ENCODE peak calls at places on chromosomes 13 and 19, in ten cellular contexts. One of them, this sample, is unnamed.

GRCh38 chr13:45167611-45168554 is 33.0 kb downstream of the KCTD4 start:
- DNase-seq in fibroblast of lung: no peak
- DNase-seq in lower lobe of right lung: peak
- DNase-seq in colonic mucosa: peak
- DNase-seq in CD4-positive, alpha-beta T cell: no peak
- DNase-seq in mammary epithelial cell: peak
- DNase-seq in dorsolateral prefrontal cortex: no peak
- DNase-seq in psoas muscle: no peak
- DNase-seq in tibial artery: no peak
- DNase-seq in HL-60: no peak
- DNase-seq in this sample: peak

GRCh38 chr19:45878043-45878794 is 7.7 kb downstream of the IRF2BP1 start:
- DNase-seq in fibroblast of lung: no peak
- DNase-seq in dorsolateral prefrontal cortex: no peak
- DNase-seq in mammary epithelial cell: no peak
- DNase-seq in tibial artery: no peak
- DNase-seq in CD4-positive, alpha-beta T cell: no peak
- DNase-seq in psoas muscle: no peak
- DNase-seq in HL-60: no peak
- DNase-seq in colonic mucosa: peak
- DNase-seq in lower lobe of right lung: no peak
- DNase-seq in this sample: no peak

GRCh38 chr19:49866933-49867782 is at the start of gene PNKP:
- DNase-seq in CD4-positive, alpha-beta T cell: peak
- DNase-seq in HL-60: peak
- DNase-seq in dorsolateral prefrontal cortex: peak
- DNase-seq in tibial artery: peak
- DNase-seq in fibroblast of lung: peak
- DNase-seq in psoas muscle: peak
- DNase-seq in lower lobe of right lung: peak
- DNase-seq in mammary epithelial cell: peak
- DNase-seq in colonic mucosa: peak
- DNase-seq in this sample: peak

GRCh38 chr19:29946645-29947044 is 4.6 kb downstream of the URI1 start:
- DNase-seq in psoas muscle: no peak
- DNase-seq in dorsolateral prefrontal cortex: no peak
- DNase-seq in CD4-positive, alpha-beta T cell: no peak
- DNase-seq in fibroblast of lung: no peak
- DNase-seq in colonic mucosa: no peak
- DNase-seq in HL-60: no peak
- DNase-seq in mammary epithelial cell: no peak
- DNase-seq in tibial artery: no peak
- DNase-seq in lower lobe of right lung: no peak
- DNase-seq in this sample: no peak

GRCh38 chr13:95075506-95075905 is 225.7 kb downstream of the ABCC4 start:
- DNase-seq in tibial artery: no peak
- DNase-seq in fibroblast of lung: no peak
- DNase-seq in colonic mucosa: no peak
- DNase-seq in dorsolateral prefrontal cortex: no peak
- DNase-seq in HL-60: no peak
- DNase-seq in mammary epithelial cell: no peak
- DNase-seq in psoas muscle: no peak
- DNase-seq in lower lobe of right lung: no peak
- DNase-seq in CD4-positive, alpha-beta T cell: no peak
- DNase-seq in this sample: no peak

GRCh38 chr13:60583196-60583908 is 186.3 kb downstream of the TDRD3 start:
- DNase-seq in mammary epithelial cell: no peak
- DNase-seq in CD4-positive, alpha-beta T cell: no peak
- DNase-seq in colonic mucosa: peak
- DNase-seq in psoas muscle: no peak
- DNase-seq in fibroblast of lung: peak
- DNase-seq in dorsolateral prefrontal cortex: no peak
- DNase-seq in lower lobe of right lung: no peak
- DNase-seq in tibial artery: no peak
- DNase-seq in HL-60: peak
- DNase-seq in this sample: no peak

GRCh38 chr19:17049711-17050280 is 23.2 kb upstream of the CPAMD8 start:
- DNase-seq in mammary epithelial cell: peak
- DNase-seq in colonic mucosa: peak
- DNase-seq in tibial artery: no peak
- DNase-seq in HL-60: no peak
- DNase-seq in fibroblast of lung: peak
- DNase-seq in lower lobe of right lung: no peak
- DNase-seq in dorsolateral prefrontal cortex: no peak
- DNase-seq in CD4-positive, alpha-beta T cell: no peak
- DNase-seq in psoas muscle: no peak
- DNase-seq in this sample: peak

GRCh38 chr13:113846639-113847318 is 17.1 kb downstream of the GAS6 start:
- DNase-seq in dorsolateral prefrontal cortex: no peak
- DNase-seq in HL-60: no peak
- DNase-seq in fibroblast of lung: no peak
- DNase-seq in CD4-positive, alpha-beta T cell: no peak
- DNase-seq in mammary epithelial cell: no peak
- DNase-seq in tibial artery: peak
- DNase-seq in colonic mucosa: no peak
- DNase-seq in psoas muscle: peak
- DNase-seq in lower lobe of right lung: no peak
- DNase-seq in this sample: no peak

DNA sequence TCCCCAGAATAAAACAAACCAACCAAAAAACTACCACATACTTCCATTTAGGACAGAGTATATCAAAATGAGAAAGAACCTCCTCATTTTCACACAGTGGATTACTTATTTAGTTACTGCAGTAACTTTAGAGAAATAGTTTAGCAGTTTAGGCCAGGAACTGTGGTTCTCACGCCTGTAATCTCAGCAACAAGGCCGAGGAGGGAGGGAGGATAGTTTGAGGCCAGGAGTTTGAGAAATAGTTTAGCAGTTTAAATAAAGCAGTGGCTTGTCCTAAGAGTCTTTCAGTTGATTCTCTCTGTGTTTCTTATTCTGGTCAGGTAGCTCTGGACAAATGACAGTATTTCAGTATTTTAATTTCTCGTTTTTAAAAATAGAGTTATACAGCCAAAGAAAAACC is 9.4 kb downstream of the HMGB1 start:
- DNase-seq in psoas muscle: no peak
- DNase-seq in fibroblast of lung: no peak
- DNase-seq in lower lobe of right lung: no peak
- DNase-seq in colonic mucosa: no peak
- DNase-seq in HL-60: no peak
- DNase-seq in dorsolateral prefrontal cortex: no peak
- DNase-seq in CD4-positive, alpha-beta T cell: no peak
- DNase-seq in mammary epithelial cell: no peak
- DNase-seq in tibial artery: no peak
- DNase-seq in this sample: no peak
- H3K27ac ChIP-seq in psoas muscle: no peak
- H3K27ac ChIP-seq in fibroblast of lung: no peak
- H3K27ac ChIP-seq in lower lobe of right lung: no peak
- H3K27ac ChIP-seq in colonic mucosa: no peak
- H3K27ac ChIP-seq in HL-60: no peak
- H3K27ac ChIP-seq in dorsolateral prefrontal cortex: no peak
- H3K27ac ChIP-seq in CD4-positive, alpha-beta T cell: no peak
- H3K27ac ChIP-seq in mammary epithelial cell: no peak
- H3K27ac ChIP-seq in tibial artery: peak
- H3K27ac ChIP-seq in this sample: no peak

GRCh38 chr13:102145750-102146149 is 256.1 kb downstream of the FGF14 start:
- DNase-seq in CD4-positive, alpha-beta T cell: no peak
- DNase-seq in psoas muscle: no peak
- DNase-seq in lower lobe of right lung: no peak
- DNase-seq in colonic mucosa: no peak
- DNase-seq in mammary epithelial cell: no peak
- DNase-seq in dorsolateral prefrontal cortex: no peak
- DNase-seq in HL-60: no peak
- DNase-seq in tibial artery: no peak
- DNase-seq in fibroblast of lung: no peak
- DNase-seq in this sample: no peak

GRCh38 chr13:102139626-102140025 is 262.2 kb downstream of the FGF14 start:
- DNase-seq in dorsolateral prefrontal cortex: peak
- DNase-seq in mammary epithelial cell: no peak
- DNase-seq in CD4-positive, alpha-beta T cell: no peak
- DNase-seq in HL-60: no peak
- DNase-seq in fibroblast of lung: no peak
- DNase-seq in colonic mucosa: no peak
- DNase-seq in psoas muscle: no peak
- DNase-seq in tibial artery: no peak
- DNase-seq in lower lobe of right lung: no peak
- DNase-seq in this sample: no peak

GRCh38 chr13:102138635-102139225 is 263.1 kb downstream of the FGF14 start:
- DNase-seq in psoas muscle: no peak
- DNase-seq in tibial artery: no peak
- DNase-seq in mammary epithelial cell: no peak
- DNase-seq in fibroblast of lung: peak
- DNase-seq in HL-60: no peak
- DNase-seq in lower lobe of right lung: no peak
- DNase-seq in dorsolateral prefrontal cortex: no peak
- DNase-seq in colonic mucosa: no peak
- DNase-seq in CD4-positive, alpha-beta T cell: no peak
- DNase-seq in this sample: no peak

GRCh38 chr13:102142473-102142826 is 259.4 kb downstream of the FGF14 start:
- DNase-seq in HL-60: no peak
- DNase-seq in mammary epithelial cell: no peak
- DNase-seq in tibial artery: no peak
- DNase-seq in fibroblast of lung: no peak
- DNase-seq in lower lobe of right lung: no peak
- DNase-seq in CD4-positive, alpha-beta T cell: no peak
- DNase-seq in colonic mucosa: no peak
- DNase-seq in dorsolateral prefrontal cortex: no peak
- DNase-seq in psoas muscle: no peak
- DNase-seq in this sample: no peak

GRCh38 chr13:102141625-102142472 is 260.0 kb downstream of the FGF14 start:
- DNase-seq in fibroblast of lung: peak
- DNase-seq in colonic mucosa: no peak
- DNase-seq in dorsolateral prefrontal cortex: no peak
- DNase-seq in psoas muscle: no peak
- DNase-seq in CD4-positive, alpha-beta T cell: no peak
- DNase-seq in HL-60: no peak
- DNase-seq in mammary epithelial cell: no peak
- DNase-seq in lower lobe of right lung: no peak
- DNase-seq in tibial artery: no peak
- DNase-seq in this sample: peak
- TF ChIP-seq CTCF in fibroblast of lung: peak
- TF ChIP-seq CTCF in colonic mucosa: peak
- TF ChIP-seq CTCF in dorsolateral prefrontal cortex: peak
- TF ChIP-seq CTCF in psoas muscle: peak
- TF ChIP-seq CTCF in CD4-positive, alpha-beta T cell: peak
- TF ChIP-seq CTCF in HL-60: peak
- TF ChIP-seq CTCF in mammary epithelial cell: peak
- TF ChIP-seq CTCF in lower lobe of right lung: peak
- TF ChIP-seq CTCF in tibial artery: peak
- TF ChIP-seq CTCF in this sample: peak

DNA sequence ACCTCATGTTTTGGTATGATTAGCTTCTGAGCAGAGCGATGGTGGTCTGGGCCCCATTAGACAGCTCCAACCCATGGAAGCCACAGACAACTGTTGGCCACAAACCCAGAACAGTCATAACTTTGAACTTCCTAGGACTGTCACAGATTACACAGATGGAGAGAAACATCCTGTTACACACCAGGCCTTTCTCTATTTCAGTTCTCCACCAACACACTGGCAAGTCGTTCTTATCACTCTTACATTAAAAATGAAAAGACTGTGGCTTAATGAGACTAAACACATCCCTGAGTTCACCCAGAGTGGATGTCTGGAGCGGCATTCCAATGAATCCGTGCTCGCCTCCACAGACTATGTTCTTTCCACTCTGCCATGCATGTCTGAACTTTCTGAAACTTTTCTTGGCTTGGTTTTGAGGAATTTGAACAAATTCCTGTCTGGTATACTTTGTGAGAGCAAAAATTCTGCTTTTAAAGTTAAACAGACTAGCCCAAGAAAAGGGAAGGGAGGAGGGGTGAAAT is 109.1 kb downstream of the NALCN start:
- DNase-seq in colonic mucosa: no peak
- DNase-seq in fibroblast of lung: peak
- DNase-seq in mammary epithelial cell: no peak
- DNase-seq in psoas muscle: no peak
- DNase-seq in CD4-positive, alpha-beta T cell: no peak
- DNase-seq in tibial artery: no peak
- DNase-seq in HL-60: no peak
- DNase-seq in lower lobe of right lung: no peak
- DNase-seq in dorsolateral prefrontal cortex: no peak
- DNase-seq in this sample: no peak
- H3K27ac ChIP-seq in colonic mucosa: no peak
- H3K27ac ChIP-seq in fibroblast of lung: no peak
- H3K27ac ChIP-seq in mammary epithelial cell: no peak
- H3K27ac ChIP-seq in psoas muscle: no peak
- H3K27ac ChIP-seq in CD4-positive, alpha-beta T cell: no peak
- H3K27ac ChIP-seq in tibial artery: peak
- H3K27ac ChIP-seq in HL-60: no peak
- H3K27ac ChIP-seq in lower lobe of right lung: no peak
- H3K27ac ChIP-seq in dorsolateral prefrontal cortex: no peak
- H3K27ac ChIP-seq in this sample: no peak

DNA sequence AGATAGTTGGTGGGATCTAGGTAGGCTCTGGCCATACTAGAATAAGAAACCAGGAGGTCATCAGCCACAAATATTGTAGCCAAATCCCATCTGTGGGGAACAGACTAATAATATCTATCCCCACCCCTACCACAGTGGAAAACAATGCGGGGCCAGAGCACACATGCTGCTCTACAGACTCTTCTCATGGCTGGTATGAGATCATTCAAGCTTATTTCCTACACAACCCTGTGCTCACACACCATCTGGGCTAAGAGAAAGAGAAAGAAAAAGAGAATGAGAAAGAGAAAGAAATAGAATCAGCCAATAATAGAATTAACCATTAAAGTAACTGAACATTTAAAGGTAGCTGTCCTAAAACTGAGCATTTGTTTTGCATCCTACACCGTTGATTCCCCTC is 1268.4 kb upstream of the SPRY2 start:
- DNase-seq in psoas muscle: no peak
- DNase-seq in fibroblast of lung: no peak
- DNase-seq in colonic mucosa: no peak
- DNase-seq in mammary epithelial cell: no peak
- DNase-seq in lower lobe of right lung: no peak
- DNase-seq in tibial artery: no peak
- DNase-seq in HL-60: no peak
- DNase-seq in CD4-positive, alpha-beta T cell: no peak
- DNase-seq in dorsolateral prefrontal cortex: no peak
- DNase-seq in this sample: no peak
- TF ChIP-seq CTCF in psoas muscle: no peak
- TF ChIP-seq CTCF in fibroblast of lung: no peak
- TF ChIP-seq CTCF in colonic mucosa: no peak
- TF ChIP-seq CTCF in mammary epithelial cell: no peak
- TF ChIP-seq CTCF in lower lobe of right lung: no peak
- TF ChIP-seq CTCF in tibial artery: no peak
- TF ChIP-seq CTCF in HL-60: no peak
- TF ChIP-seq CTCF in CD4-positive, alpha-beta T cell: no peak
- TF ChIP-seq CTCF in dorsolateral prefrontal cortex: no peak
- TF ChIP-seq CTCF in this sample: no peak

DNA sequence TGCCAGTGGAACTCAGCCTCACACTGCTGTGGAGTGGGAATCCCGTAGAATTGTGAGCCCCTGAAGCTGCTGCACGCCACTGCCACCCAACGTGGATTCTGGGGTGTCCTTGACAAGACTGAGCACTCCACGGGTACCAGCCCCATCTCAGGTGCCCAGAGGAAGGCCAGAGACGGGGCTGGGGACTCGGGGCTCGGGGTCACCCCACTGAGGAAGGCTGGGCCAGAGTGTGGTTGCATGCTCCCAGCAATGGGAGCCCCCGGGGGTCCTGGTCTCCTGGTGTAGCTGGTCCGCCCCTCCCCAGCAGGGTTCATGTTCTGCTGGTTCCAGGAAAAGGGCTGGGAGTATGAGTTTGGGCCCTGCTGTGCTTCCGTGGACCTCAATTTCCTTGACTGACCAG is 15.2 kb downstream of the DAPK3 start:
- DNase-seq in mammary epithelial cell: no peak
- DNase-seq in colonic mucosa: no peak
- DNase-seq in psoas muscle: no peak
- DNase-seq in fibroblast of lung: no peak
- DNase-seq in tibial artery: no peak
- DNase-seq in CD4-positive, alpha-beta T cell: no peak
- DNase-seq in HL-60: no peak
- DNase-seq in lower lobe of right lung: no peak
- DNase-seq in dorsolateral prefrontal cortex: no peak
- DNase-seq in this sample: no peak
- H3K27ac ChIP-seq in mammary epithelial cell: no peak
- H3K27ac ChIP-seq in colonic mucosa: no peak
- H3K27ac ChIP-seq in psoas muscle: peak
- H3K27ac ChIP-seq in fibroblast of lung: no peak
- H3K27ac ChIP-seq in tibial artery: peak
- H3K27ac ChIP-seq in CD4-positive, alpha-beta T cell: no peak
- H3K27ac ChIP-seq in HL-60: no peak
- H3K27ac ChIP-seq in lower lobe of right lung: no peak
- H3K27ac ChIP-seq in dorsolateral prefrontal cortex: no peak
- H3K27ac ChIP-seq in this sample: no peak